ENCODE peak calls at places on chromosomes 16 and 17, in five cellular contexts. P, D, R, Y and N are unnamed samples.

GRCh38 chr17:83057793-83058477 is 21.5 kb upstream of the METRNL start:
- DNase-seq in Y (no peak), P (no peak), D (no peak), R (no peak), N (no peak)

GRCh38 chr17:6059406-6059805 is 10.8 kb upstream of the WSCD1 start:
- DNase-seq in R (no peak), Y (no peak), P (no peak), D (no peak), N (no peak)

GRCh38 chr16:87086575-87086974 is 230.6 kb downstream of the C16orf95 start:
- DNase-seq in P (no peak), D (no peak), Y (no peak), R (no peak), N (no peak)

GRCh38 chr16:78240459-78241222 is 141.2 kb downstream of the WWOX start:
- DNase-seq in D (no peak), R (peak), P (no peak), Y (no peak), N (no peak)

GRCh38 chr17:28086519-28086918 is 44.0 kb downstream of the NLK start:
- DNase-seq in R (no peak), D (no peak), Y (no peak), P (no peak), N (no peak)

GRCh38 chr16:30095166-30096078 is 591 bp downstream of the YPEL3 start:
- DNase-seq in P (no peak), Y (no peak), R (peak), D (no peak), N (no peak)

GRCh38 chr16:2470603-2471015 is 488 bp upstream of the NTN3 start:
- DNase-seq in P (no peak), R (peak), D (no peak), Y (no peak), N (no peak)

GRCh38 chr16:88649924-88650748 is 717 bp downstream of the CYBA start:
- DNase-seq in P (peak), Y (no peak), D (peak), R (peak), N (peak)

GRCh38 chr16:50747206-50747956 is 5.5 kb downstream of the CYLD start:
- DNase-seq in Y (no peak), R (peak), P (peak), D (no peak), N (peak)

GRCh38 chr16:85400305-85401205 is 212.6 kb upstream of the GSE1 start:
- DNase-seq in P (no peak), Y (no peak), D (peak), R (no peak), N (no peak)

GRCh38 chr17:64741924-64742670 is 80.0 kb upstream of the SMURF2 start:
- DNase-seq in Y (no peak), D (no peak), R (peak), P (no peak), N (no peak)

GRCh38 chr17:32746698-32747097 is 130.2 kb downstream of the MYO1D start:
- DNase-seq in Y (no peak), P (peak), R (no peak), D (no peak), N (no peak)

GRCh38 chr17:65593092-65593869 is 31.8 kb upstream of the AXIN2 start:
- DNase-seq in R (no peak), P (no peak), D (no peak), Y (no peak), N (peak)

GRCh38 chr17:1231456-1231855 is 38.8 kb upstream of the BHLHA9 start:
- DNase-seq in Y (no peak), D (no peak), P (no peak), R (no peak), N (no peak)

GRCh38 chr17:36942031-36942599 is 4.8 kb downstream of the LHX1 start:
- DNase-seq in P (no peak), D (no peak), Y (no peak), R (peak), N (no peak)

GRCh38 chr17:33200116-33200515 is 93.0 kb downstream of the ASIC2 start:
- DNase-seq in R (no peak), D (no peak), P (no peak), Y (peak), N (no peak)

GRCh38 chr17:64244165-64244564 is 18.9 kb downstream of the TEX2 start:
- DNase-seq in D (no peak), R (no peak), P (no peak), Y (no peak), N (no peak)